ENCODE peak calls at places on chromosomes 12 and 14, in nine cellular contexts. U, H, S, W, X, D, I, F and G are unnamed samples.

GRCh38 chr12:114733919-114734318 is 49.9 kb upstream of the TBX3 start:
- DNase-seq in U (no peak), H (no peak), S (no peak), W (no peak), X (no peak), D (no peak), I (no peak), F (no peak), G (no peak)

GRCh38 chr12:123119808-123120207 is 31.1 kb downstream of the PITPNM2 start:
- DNase-seq in U (no peak), H (peak; percentile 23), S (no peak), W (no peak), X (no peak), D (peak; percentile 49), I (no peak), F (no peak), G (no peak)

GRCh38 chr12:94592080-94592479 is 58.3 kb downstream of the TMCC3 start:
- DNase-seq in U (no peak), H (no peak), S (no peak), W (no peak), X (no peak), D (no peak), I (no peak), F (no peak), G (no peak)

GRCh38 chr12:57766464-57767311 is at the start of gene CYP27B1:
- DNase-seq in U (peak; percentile 47), H (no peak), S (peak; percentile 44), W (no peak), X (no peak), D (no peak), I (peak; percentile 70), F (no peak), G (no peak)

GRCh38 chr12:52332381-52332780 is 11.2 kb upstream of the KRT83 start:
- DNase-seq in U (no peak), H (no peak), S (no peak), W (no peak), X (no peak), D (no peak), I (peak; percentile 27), F (no peak), G (no peak)

GRCh38 chr12:14824012-14824634 is 10.1 kb upstream of the SMCO3 start:
- DNase-seq in U (no peak), H (no peak), S (peak; percentile 55), W (no peak), X (no peak), D (no peak), I (no peak), F (no peak), G (no peak)

GRCh38 chr12:69620077-69620476 is 9.4 kb upstream of the LRRC10 start:
- DNase-seq in U (no peak), H (no peak), S (no peak), W (no peak), X (no peak), D (no peak), I (no peak), F (no peak), G (no peak)

GRCh38 chr14:54253195-54253947 is 143.4 kb upstream of the CDKN3 start:
- DNase-seq in U (peak; percentile 63), H (no peak), S (peak; percentile 82), W (no peak), X (no peak), D (no peak), I (no peak), F (no peak), G (peak; percentile 90)

GRCh38 chr12:15276088-15276698 is 46.1 kb upstream of the PTPRO start:
- DNase-seq in U (peak; percentile 68), H (no peak), S (peak; percentile 62), W (no peak), X (no peak), D (no peak), I (no peak), F (no peak), G (no peak)

GRCh38 chr14:20808084-20808483 is 5.4 kb upstream of the RNASE1 start:
- DNase-seq in U (no peak), H (no peak), S (no peak), W (no peak), X (no peak), D (no peak), I (no peak), F (no peak), G (no peak)

GRCh38 chr12:2586159-2587035 is 208.4 kb upstream of the FKBP4 start:
- DNase-seq in U (no peak), H (no peak), S (no peak), W (no peak), X (no peak), D (no peak), I (peak; percentile 20), F (no peak), G (no peak)

GRCh38 chr14:52741865-52742264 is 11.9 kb downstream of the STYX start:
- DNase-seq in U (no peak), H (no peak), S (no peak), W (no peak), X (no peak), D (no peak), I (no peak), F (no peak), G (no peak)

GRCh38 chr12:84913151-84913550 is 552 bp upstream of the SLC6A15 start:
- DNase-seq in U (peak; percentile 39), H (no peak), S (peak; percentile 62), W (no peak), X (no peak), D (no peak), I (no peak), F (no peak), G (no peak)

GRCh38 chr12:123264642-123265041 is 7.0 kb downstream of the CDK2AP1 start:
- DNase-seq in U (no peak), H (no peak), S (no peak), W (no peak), X (no peak), D (no peak), I (no peak), F (no peak), G (no peak)

GRCh38 chr12:125055591-125055990 is 9.6 kb upstream of the AACS start:
- DNase-seq in U (no peak), H (no peak), S (no peak), W (no peak), X (no peak), D (no peak), I (no peak), F (no peak), G (no peak)

GRCh38 chr14:64761441-64762043 is 57.3 kb downstream of the PLEKHG3 start:
- DNase-seq in U (no peak), H (no peak), S (peak; percentile 20), W (no peak), X (no peak), D (no peak), I (peak; percentile 73), F (no peak), G (no peak)

DNA sequence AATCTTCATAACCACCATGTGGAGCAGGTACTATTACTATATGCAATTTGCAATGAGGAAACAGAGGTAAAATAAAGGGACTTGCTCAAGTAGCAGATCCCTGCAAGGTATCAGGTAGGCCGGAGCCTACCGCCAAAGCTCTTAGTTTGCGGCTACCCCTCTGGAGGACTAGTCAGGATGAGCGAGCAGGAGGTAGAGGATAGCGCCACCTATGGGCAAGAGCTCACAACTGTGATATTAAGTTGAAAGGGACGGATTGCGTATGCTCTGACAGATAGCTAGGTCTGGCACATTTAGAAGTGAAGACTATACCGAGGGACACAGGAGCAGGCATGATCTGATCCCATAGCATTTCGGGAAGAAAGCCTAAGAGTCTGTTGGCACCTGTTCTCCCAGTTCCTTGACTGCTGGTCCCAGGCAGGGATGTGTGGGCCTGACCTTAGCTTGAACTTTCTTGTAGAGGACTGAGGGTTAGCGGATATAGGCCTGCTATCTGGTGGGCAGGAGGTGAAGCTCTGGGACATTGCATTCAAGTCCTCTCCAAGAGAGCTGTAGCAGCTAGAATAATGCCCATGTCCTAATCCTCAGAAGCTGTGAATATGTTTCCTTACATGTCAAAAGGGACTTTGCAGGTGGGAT is 48.0 kb downstream of the SLC17A8 start:
- DNase-seq in U (peak; percentile 54), H (no peak), S (peak; percentile 46), W (no peak), X (no peak), D (no peak), I (no peak), F (peak; percentile 61), G (no peak)
- TF ChIP-seq CTCF in U (peak; percentile 52), H (no peak), S (peak; percentile 57), W (peak; percentile 33), X (peak; percentile 7), D (peak; percentile 15), I (no peak), F (no peak), G (peak; percentile 49)

DNA sequence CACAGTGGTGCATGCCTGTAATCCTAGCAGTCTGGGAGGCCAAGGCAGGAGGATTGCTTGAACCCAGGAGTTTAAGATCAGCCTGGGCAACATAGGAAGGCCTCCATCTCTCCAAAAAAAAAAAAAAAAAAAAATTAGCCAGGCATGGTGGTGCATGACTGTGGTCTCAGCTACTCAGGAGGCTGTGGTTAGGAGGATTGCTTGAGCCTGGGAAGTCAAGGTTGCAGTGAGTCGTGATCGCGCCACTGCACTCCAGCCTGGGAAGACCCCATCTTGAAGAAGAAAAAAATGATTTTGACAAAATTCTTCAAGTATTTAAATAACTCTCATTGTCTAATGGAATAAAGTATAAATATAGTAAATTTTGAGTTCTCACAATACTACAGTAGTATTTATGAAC is 219.2 kb upstream of the SSTR1 start:
- DNase-seq in U (no peak), H (no peak), S (no peak), W (no peak), X (no peak), D (no peak), I (no peak), F (no peak), G (no peak)
- TF ChIP-seq CTCF in U (no peak), H (no peak), S (no peak), W (no peak), X (no peak), D (no peak), I (no peak), F (no peak), G (no peak)

GRCh38 chr14:24574206-24574774 is 1.8 kb downstream of the CTSG start:
- DNase-seq in U (no peak), H (no peak), S (no peak), W (no peak), X (no peak), D (no peak), I (no peak), F (no peak), G (no peak)

GRCh38 chr14:24578558-24578957 is 2.5 kb upstream of the CTSG start:
- DNase-seq in U (no peak), H (no peak), S (no peak), W (no peak), X (no peak), D (no peak), I (no peak), F (no peak), G (no peak)

GRCh38 chr14:24576766-24577165 is 716 bp upstream of the CTSG start:
- DNase-seq in U (no peak), H (no peak), S (no peak), W (no peak), X (no peak), D (no peak), I (no peak), F (no peak), G (no peak)

GRCh38 chr14:24576178-24576577 is at the start of gene CTSG:
- DNase-seq in U (no peak), H (no peak), S (no peak), W (no peak), X (no peak), D (no peak), I (no peak), F (no peak), G (no peak)
- TF ChIP-seq CTCF in U (no peak), H (no peak), S (no peak), W (no peak), X (no peak), D (no peak), I (no peak), F (no peak), G (no peak)

GRCh38 chr14:88729159-88729558 is 63.6 kb downstream of the EML5 start:
- DNase-seq in U (no peak), H (no peak), S (peak; percentile 8), W (no peak), X (no peak), D (no peak), I (no peak), F (no peak), G (no peak)
- TF ChIP-seq CTCF in U (peak; percentile 30), H (no peak), S (peak; percentile 48), W (no peak), X (no peak), D (no peak), I (peak; percentile 9), F (no peak), G (peak; percentile 10)